ENCODE peak calls at places on chromosomes 6 and 20, in nine cellular contexts. B is stomach, H is ovary, Z is IMR-90, A is Peyer's patch, D is testis, Q is K562, O is gastrocnemius medialis, T is thyroid gland. E is an unnamed sample.

GRCh38 chr6:378958-379366 is 12.6 kb upstream of the IRF4 start:
- DNase-seq in Z (no peak), A (no peak), D (no peak), O (no peak), T (no peak), H (no peak), Q (no peak), B (no peak), E (no peak)

GRCh38 chr20:56795492-56795891 is 166.4 kb downstream of the TFAP2C start:
- DNase-seq in B (no peak), Z (no peak), D (no peak), T (no peak), H (no peak), A (no peak), O (no peak), Q (no peak), E (no peak)

GRCh38 chr6:128239898-128240509 is 280.4 kb downstream of the PTPRK start:
- DNase-seq in H (no peak), O (no peak), D (no peak), Z (no peak), T (no peak), B (no peak), A (no peak), Q (no peak), E (no peak)

GRCh38 chr6:134692008-134692407 is 257.9 kb downstream of the ALDH8A1 start:
- DNase-seq in Q (no peak), B (no peak), H (no peak), T (no peak), D (no peak), O (no peak), Z (no peak), A (no peak), E (no peak)

GRCh38 chr6:11535801-11536230 is 1.7 kb upstream of the TMEM170B start:
- DNase-seq in A (no peak), T (no peak), H (peak; percentile 27), B (peak; percentile 33), Q (no peak), D (no peak), O (no peak), Z (peak; percentile 46), E (peak; percentile 38)

GRCh38 chr6:44446626-44447297 is 59.3 kb downstream of the CDC5L start:
- DNase-seq in Z (peak; percentile 93), D (no peak), B (no peak), H (no peak), T (no peak), O (no peak), A (no peak), Q (no peak), E (no peak)

GRCh38 chr20:18404172-18404571 is 62.7 kb downstream of the DZANK1 start:
- DNase-seq in O (no peak), A (no peak), D (no peak), B (no peak), Q (no peak), Z (no peak), H (no peak), T (no peak), E (no peak)

GRCh38 chr6:14731638-14732037 is 514.2 kb upstream of the JARID2 start:
- DNase-seq in D (no peak), T (no peak), Q (no peak), O (no peak), H (no peak), Z (no peak), A (no peak), B (no peak), E (peak; percentile 14)

GRCh38 chr6:113432729-113433505 is 424.2 kb upstream of the MARCKS start:
- DNase-seq in O (no peak), D (no peak), Z (peak; percentile 41), Q (no peak), A (no peak), T (no peak), B (no peak), H (no peak), E (no peak)

GRCh38 chr6:7535498-7535897 is 6.0 kb upstream of the DSP start:
- DNase-seq in Q (no peak), T (no peak), O (no peak), H (no peak), D (no peak), Z (peak; percentile 73), A (no peak), B (no peak), E (no peak)

DNA sequence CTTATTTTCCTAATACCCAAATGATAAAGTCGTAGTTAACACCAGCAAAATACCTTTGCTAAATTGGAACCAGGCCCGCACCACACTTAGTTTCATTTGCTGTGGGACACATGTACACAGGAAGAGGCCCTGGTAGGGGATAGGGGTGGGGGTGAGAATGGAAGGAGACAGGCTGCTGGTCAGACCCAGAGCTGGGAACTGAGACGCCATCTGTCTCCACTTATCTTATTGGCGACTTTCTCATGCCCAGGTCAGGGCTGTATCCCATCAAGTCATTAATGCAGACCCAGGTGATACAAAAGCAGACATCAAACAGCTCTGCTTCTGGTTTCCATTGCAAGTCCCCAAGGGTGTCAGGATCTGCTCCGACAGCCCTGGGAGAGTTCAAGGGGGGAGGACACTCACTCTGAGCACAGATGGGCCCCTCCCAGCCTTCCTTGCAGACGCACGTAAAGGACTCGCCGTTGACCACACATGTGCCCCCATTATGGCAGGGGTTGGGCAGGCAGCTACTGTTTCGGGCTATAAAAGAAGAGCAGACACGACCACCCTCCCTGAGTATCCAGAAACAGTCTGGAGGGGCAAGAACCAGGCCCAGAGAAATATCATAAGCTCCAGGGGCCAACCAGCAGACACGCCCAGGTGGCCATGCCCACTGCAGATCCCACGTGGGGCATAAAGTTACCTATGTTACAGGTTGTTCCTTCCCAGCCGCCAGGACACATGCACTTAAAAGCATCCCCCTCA is 29.2 kb downstream of the JAG1 start:
- DNase-seq in A (peak; percentile 40), Q (no peak), Z (no peak), O (no peak), T (no peak), B (no peak), D (no peak), H (no peak), E (no peak)
- H3K4me1 ChIP-seq in A (no peaks in the 10 kb centered on the region), Q (no peaks in the 10 kb centered on the region), Z (peaks cover 14% of the 10 kb centered on the region), O (no peaks in the 10 kb centered on the region), T (peaks cover 4% of the 10 kb centered on the region), B (peaks cover 5% of the 10 kb centered on the region), D (no peaks in the 10 kb centered on the region), H (no peaks in the 10 kb centered on the region), E (no peaks in the 10 kb centered on the region)

GRCh38 chr6:37474316-37474715 is 25.4 kb downstream of the CCDC167 start:
- DNase-seq in A (no peak), O (no peak), Z (no peak), T (no peak), H (no peak), D (no peak), Q (no peak), B (no peak), E (no peak)
- TF ChIP-seq CTCF in A (no peak), O (no peak), Z (no peak), T (no peak), H (no peak), D (no peak), Q (no peak), B (no peak), E (no peak)

DNA sequence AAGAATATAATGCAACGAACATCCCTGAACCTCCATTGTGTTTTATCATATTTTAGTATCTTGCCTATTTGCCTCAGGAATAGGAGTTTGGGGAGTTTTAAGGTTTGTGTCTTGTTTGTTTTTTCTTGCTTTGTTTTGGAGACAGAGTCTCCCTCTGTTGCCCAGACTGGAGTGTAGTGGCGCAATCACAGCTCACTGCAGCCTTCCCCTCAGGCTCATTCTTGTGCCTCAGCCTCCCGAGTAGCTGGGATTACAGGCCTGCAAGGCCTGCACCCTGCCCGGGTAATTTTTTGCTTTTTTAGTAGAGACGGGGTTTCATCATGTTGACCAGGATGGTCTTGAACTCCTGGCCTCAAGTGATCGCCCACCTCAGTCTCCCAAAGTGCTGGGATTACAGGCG is 63.3 kb upstream of the CARMIL1 start:
- DNase-seq in H (no peak), O (no peak), D (no peak), Z (no peak), B (no peak), T (no peak), A (no peak), Q (no peak), E (no peak)
- TF ChIP-seq POLR2A in H (no peak), O (no peak), D (no peak), Z (no peak), B (no peak), T (no peak), A (no peak), Q (no peak), E (no peak)

DNA sequence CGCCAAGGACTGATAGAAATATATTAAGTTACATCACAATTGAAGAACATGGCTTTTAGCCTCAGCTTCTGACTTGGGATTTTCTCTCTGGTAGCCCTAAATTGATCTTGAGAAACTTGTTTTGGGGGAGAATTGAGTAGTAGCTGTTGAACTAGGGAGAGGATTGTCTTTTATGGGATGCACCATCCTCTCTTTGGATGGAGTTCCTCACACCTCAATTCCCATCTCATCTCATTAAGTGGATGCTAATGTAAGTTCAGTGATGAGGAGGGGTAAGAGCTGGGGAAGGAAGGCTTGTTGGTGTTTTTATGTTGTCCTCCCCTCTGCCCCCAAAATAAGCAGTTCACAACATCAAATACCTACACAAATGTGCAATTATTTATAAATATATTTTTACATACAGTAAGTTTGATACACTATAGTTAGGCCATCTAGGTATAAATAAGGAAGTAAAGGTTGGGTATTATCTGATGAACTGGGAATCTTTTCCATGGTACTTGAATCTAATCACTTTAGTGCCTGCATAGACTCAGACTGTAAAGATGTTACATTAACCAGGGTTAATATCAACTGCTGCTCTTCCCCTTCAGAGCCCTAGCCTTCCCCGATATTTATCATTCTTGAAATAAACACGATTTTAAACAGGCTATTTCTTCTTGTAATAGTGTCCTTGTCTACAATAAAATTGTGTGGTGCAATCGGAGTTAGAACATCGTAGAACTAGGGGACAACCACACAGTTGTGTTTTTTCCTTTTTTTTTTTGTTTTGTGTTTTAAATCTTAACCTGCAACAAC is 4.2 kb downstream of the GJA1 start:
- DNase-seq in D (no peak), B (no peak), T (no peak), A (no peak), Z (no peak), O (no peak), Q (no peak), H (no peak), E (no peak)
- H3K4me1 ChIP-seq in D (peaks cover 5% of the 10 kb centered on the region), B (no peaks in the 10 kb centered on the region), T (peaks cover 40% of the 10 kb centered on the region), A (no peaks in the 10 kb centered on the region), Z (peaks cover 15% of the 10 kb centered on the region), O (peaks cover 7% of the 10 kb centered on the region), Q (no peaks in the 10 kb centered on the region), H (peaks cover 11% of the 10 kb centered on the region), E (peaks cover 4% of the 10 kb centered on the region)